ENCODE peak calls at places on chromosomes 12 and 14, in seven cellular contexts. R is stimulated activated CD4-positive, alpha-beta T cell treated with anti-CD3 and anti-CD28 coated beads, Interleukin-1b, Interleukin-23, amount 100 ng/mL, for 48 hours; U is LoVo; V is activated B cell treated with CpG ODN at 0.5 μM for 24 hours; Y is amniotic stem cell; F is NCI-H2081; W is skeletal muscle cell. B is an unnamed sample.

GRCh38 chr14:101049511-101049910 is 146.0 kb upstream of the RTL1 start:
- DNase-seq in R (no peak), U (no peak), V (no peak), Y (no peak), F (no peak), W (no peak), B (no peak)

GRCh38 chr14:51070732-51071131 is 24.2 kb downstream of the TRIM9 start:
- DNase-seq in R (no peak), U (no peak), V (no peak), Y (no peak), F (no peak), W (no peak), B (no peak)

GRCh38 chr12:68883151-68883550 is 49.8 kb downstream of the CPM start:
- DNase-seq in R (no peak), U (no peak), V (no peak), Y (no peak), F (no peak), W (no peak), B (no peak)

GRCh38 chr12:48004039-48004940 is at the start of gene COL2A1:
- DNase-seq in R (no peak), U (no peak), V (no peak), Y (no peak), F (peak; percentile 26), W (no peak), B (peak; percentile 10)

GRCh38 chr12:109115758-109116610 is at the start of gene ACACB:
- DNase-seq in R (no peak), U (no peak), V (no peak), Y (no peak), F (no peak), W (no peak), B (no peak)

GRCh38 chr12:3380200-3381020 is 110.6 kb upstream of the PRMT8 start:
- DNase-seq in R (no peak), U (no peak), V (no peak), Y (no peak), F (no peak), W (peak; percentile 13), B (no peak)

GRCh38 chr12:127773520-127773919 is 493.4 kb upstream of the TMEM132C start:
- DNase-seq in R (no peak), U (no peak), V (no peak), Y (no peak), F (no peak), W (no peak), B (no peak)

GRCh38 chr12:31325524-31325875 is 450 bp downstream of the SINHCAF start:
- DNase-seq in R (peak; percentile 31), U (no peak), V (no peak), Y (no peak), F (no peak), W (no peak), B (no peak)

B was measured in HTR-8/SVneo.